ENCODE peak calls at places on chromosomes 16 and 17, in six cellular contexts. One of them, this sample, is unnamed.

GRCh38 chr17:39979865-39980401 is 674 bp upstream of the PSMD3 start:
- DNase-seq in PC-9: no peak
- DNase-seq in OCI-LY7: peak
- DNase-seq in dorsolateral prefrontal cortex: no peak
- DNase-seq in hepatocyte: peak
- DNase-seq in SK-N-SH: peak
- DNase-seq in this sample: no peak

GRCh38 chr17:62865586-62865985 is 57.5 kb upstream of the MARCHF10 start:
- DNase-seq in SK-N-SH: no peak
- DNase-seq in PC-9: no peak
- DNase-seq in dorsolateral prefrontal cortex: no peak
- DNase-seq in hepatocyte: no peak
- DNase-seq in OCI-LY7: no peak
- DNase-seq in this sample: no peak

GRCh38 chr16:55663770-55664677 is 8.2 kb downstream of the SLC6A2 start:
- DNase-seq in PC-9: peak
- DNase-seq in hepatocyte: peak
- DNase-seq in OCI-LY7: no peak
- DNase-seq in dorsolateral prefrontal cortex: no peak
- DNase-seq in SK-N-SH: no peak
- DNase-seq in this sample: no peak

GRCh38 chr17:9120471-9120870 is 99.2 kb downstream of the NTN1 start:
- DNase-seq in dorsolateral prefrontal cortex: no peak
- DNase-seq in OCI-LY7: no peak
- DNase-seq in hepatocyte: no peak
- DNase-seq in PC-9: no peak
- DNase-seq in SK-N-SH: no peak
- DNase-seq in this sample: no peak

GRCh38 chr17:55062921-55063320 is 94.4 kb downstream of the STXBP4 start:
- DNase-seq in OCI-LY7: no peak
- DNase-seq in SK-N-SH: no peak
- DNase-seq in dorsolateral prefrontal cortex: no peak
- DNase-seq in PC-9: peak
- DNase-seq in hepatocyte: no peak
- DNase-seq in this sample: no peak

GRCh38 chr17:78343433-78344201 is 16.3 kb downstream of the SOCS3 start:
- DNase-seq in PC-9: peak
- DNase-seq in SK-N-SH: no peak
- DNase-seq in OCI-LY7: peak
- DNase-seq in dorsolateral prefrontal cortex: no peak
- DNase-seq in hepatocyte: no peak
- DNase-seq in this sample: peak

GRCh38 chr17:68697850-68698313 is 96.7 kb upstream of the FAM20A start:
- DNase-seq in PC-9: no peak
- DNase-seq in OCI-LY7: no peak
- DNase-seq in hepatocyte: no peak
- DNase-seq in SK-N-SH: no peak
- DNase-seq in dorsolateral prefrontal cortex: no peak
- DNase-seq in this sample: no peak

GRCh38 chr16:9687737-9688319 is 494.4 kb downstream of the GRIN2A start:
- DNase-seq in PC-9: no peak
- DNase-seq in SK-N-SH: no peak
- DNase-seq in OCI-LY7: no peak
- DNase-seq in hepatocyte: no peak
- DNase-seq in dorsolateral prefrontal cortex: no peak
- DNase-seq in this sample: no peak

GRCh38 chr16:85416267-85417109 is 196.6 kb upstream of the GSE1 start:
- DNase-seq in SK-N-SH: peak
- DNase-seq in PC-9: peak
- DNase-seq in dorsolateral prefrontal cortex: peak
- DNase-seq in OCI-LY7: peak
- DNase-seq in hepatocyte: peak
- DNase-seq in this sample: peak

GRCh38 chr17:43396491-43397060 is 2.2 kb upstream of the ARL4D start:
- DNase-seq in OCI-LY7: no peak
- DNase-seq in dorsolateral prefrontal cortex: no peak
- DNase-seq in PC-9: no peak
- DNase-seq in hepatocyte: no peak
- DNase-seq in SK-N-SH: no peak
- DNase-seq in this sample: no peak

GRCh38 chr16:23174622-23175021 is 7.9 kb upstream of the SCNN1G start:
- DNase-seq in PC-9: no peak
- DNase-seq in hepatocyte: peak
- DNase-seq in SK-N-SH: no peak
- DNase-seq in dorsolateral prefrontal cortex: no peak
- DNase-seq in OCI-LY7: no peak
- DNase-seq in this sample: no peak

GRCh38 chr16:84144859-84145639 is at the start of the genes DNAAF1 and HSDL1:
- DNase-seq in PC-9: peak
- DNase-seq in OCI-LY7: peak
- DNase-seq in dorsolateral prefrontal cortex: peak
- DNase-seq in hepatocyte: peak
- DNase-seq in SK-N-SH: peak
- DNase-seq in this sample: peak

GRCh38 chr16:73506568-73507056 is 458.7 kb upstream of the ZFHX3 start:
- DNase-seq in dorsolateral prefrontal cortex: no peak
- DNase-seq in PC-9: no peak
- DNase-seq in hepatocyte: no peak
- DNase-seq in SK-N-SH: no peak
- DNase-seq in OCI-LY7: no peak
- DNase-seq in this sample: no peak

GRCh38 chr16:81997738-81998137 is 13.5 kb downstream of the SDR42E1 start:
- DNase-seq in OCI-LY7: no peak
- DNase-seq in dorsolateral prefrontal cortex: no peak
- DNase-seq in hepatocyte: peak
- DNase-seq in PC-9: no peak
- DNase-seq in SK-N-SH: no peak
- DNase-seq in this sample: no peak

GRCh38 chr16:84514295-84514873 is 9.9 kb upstream of the MEAK7 start:
- DNase-seq in PC-9: no peak
- DNase-seq in SK-N-SH: no peak
- DNase-seq in dorsolateral prefrontal cortex: no peak
- DNase-seq in hepatocyte: no peak
- DNase-seq in OCI-LY7: no peak
- DNase-seq in this sample: no peak

GRCh38 chr17:12553625-12554024 is 112.1 kb upstream of the MYOCD start:
- DNase-seq in dorsolateral prefrontal cortex: no peak
- DNase-seq in hepatocyte: no peak
- DNase-seq in OCI-LY7: no peak
- DNase-seq in PC-9: no peak
- DNase-seq in SK-N-SH: no peak
- DNase-seq in this sample: no peak

GRCh38 chr17:63820963-63821561 is 6.2 kb upstream of the PSMC5 start:
- DNase-seq in SK-N-SH: no peak
- DNase-seq in hepatocyte: no peak
- DNase-seq in dorsolateral prefrontal cortex: no peak
- DNase-seq in OCI-LY7: no peak
- DNase-seq in PC-9: no peak
- DNase-seq in this sample: no peak

GRCh38 chr17:6576038-6576437 is 19.7 kb upstream of the PITPNM3 start:
- DNase-seq in dorsolateral prefrontal cortex: no peak
- DNase-seq in SK-N-SH: no peak
- DNase-seq in OCI-LY7: no peak
- DNase-seq in PC-9: no peak
- DNase-seq in hepatocyte: no peak
- DNase-seq in this sample: no peak

GRCh38 chr17:6641374-6641818 is 536 bp downstream of the TXNDC17 start:
- DNase-seq in OCI-LY7: peak
- DNase-seq in PC-9: peak
- DNase-seq in hepatocyte: peak
- DNase-seq in SK-N-SH: no peak
- DNase-seq in dorsolateral prefrontal cortex: no peak
- DNase-seq in this sample: no peak

GRCh38 chr17:79160980-79161621 is 86.5 kb downstream of the ENGASE start:
- DNase-seq in PC-9: no peak
- DNase-seq in SK-N-SH: no peak
- DNase-seq in hepatocyte: no peak
- DNase-seq in OCI-LY7: peak
- DNase-seq in dorsolateral prefrontal cortex: no peak
- DNase-seq in this sample: peak

GRCh38 chr17:58504826-58505351 is 9.5 kb downstream of the MTMR4 start:
- DNase-seq in PC-9: no peak
- DNase-seq in OCI-LY7: peak
- DNase-seq in hepatocyte: no peak
- DNase-seq in SK-N-SH: no peak
- DNase-seq in dorsolateral prefrontal cortex: no peak
- DNase-seq in this sample: no peak

GRCh38 chr16:50482271-50482670 is 65.9 kb upstream of the NKD1 start:
- DNase-seq in PC-9: no peak
- DNase-seq in SK-N-SH: no peak
- DNase-seq in dorsolateral prefrontal cortex: no peak
- DNase-seq in hepatocyte: no peak
- DNase-seq in OCI-LY7: no peak
- DNase-seq in this sample: no peak

DNA sequence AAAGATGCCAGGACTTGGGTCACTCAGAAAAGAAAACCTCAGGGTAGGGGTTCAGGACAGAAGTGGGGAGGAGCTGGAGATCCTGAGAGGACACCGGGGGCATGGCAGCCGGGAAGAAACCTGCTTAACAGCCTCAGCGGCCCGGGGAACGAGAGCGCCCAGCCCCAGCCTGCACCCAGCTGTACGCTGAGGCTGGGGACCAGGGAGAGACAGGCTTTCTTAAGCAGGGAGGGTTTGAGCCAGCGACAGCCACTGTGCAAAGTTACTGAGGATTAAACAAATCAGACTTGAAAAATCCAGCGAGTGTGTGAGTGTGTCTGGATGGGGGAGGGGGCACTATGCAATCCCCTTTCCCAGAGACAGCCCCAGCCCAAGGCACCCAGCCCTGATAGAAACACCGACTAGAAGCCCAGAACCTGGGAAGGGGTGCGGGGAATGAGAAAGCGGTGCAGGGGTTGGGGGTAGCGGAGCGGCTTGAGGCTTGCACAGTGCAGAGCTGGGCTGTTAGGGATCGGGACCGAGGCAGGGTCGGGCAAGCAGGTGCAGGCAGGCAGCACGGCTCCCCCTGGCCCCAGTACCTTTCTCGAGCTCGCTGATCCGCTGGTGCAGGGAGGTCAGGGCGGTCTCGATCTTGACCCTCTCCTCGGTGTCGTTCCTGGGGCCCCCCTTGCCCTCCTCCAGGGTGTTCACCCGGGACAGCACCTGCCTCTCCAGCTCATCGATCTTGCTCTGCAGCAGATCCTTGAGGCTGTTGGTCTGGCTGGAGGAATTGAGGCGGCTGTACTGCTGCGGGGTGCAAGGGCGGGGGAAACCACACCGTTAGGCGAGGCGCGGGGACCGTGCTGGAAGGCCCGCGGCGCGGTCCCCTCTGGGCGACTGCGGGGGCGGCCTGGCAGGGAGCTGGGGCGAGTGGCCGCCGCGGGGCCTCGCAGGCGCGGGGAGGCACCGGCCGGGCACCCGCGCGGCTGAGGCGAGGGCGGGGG is 1.2 kb downstream of the NPTX1 start:
- DNase-seq in dorsolateral prefrontal cortex: no peak
- DNase-seq in hepatocyte: no peak
- DNase-seq in SK-N-SH: peak
- DNase-seq in OCI-LY7: no peak
- DNase-seq in PC-9: peak
- DNase-seq in this sample: no peak
- H3K27ac ChIP-seq in dorsolateral prefrontal cortex: peak
- H3K27ac ChIP-seq in hepatocyte: no peak
- H3K27ac ChIP-seq in SK-N-SH: no peak
- H3K27ac ChIP-seq in OCI-LY7: peak
- H3K27ac ChIP-seq in PC-9: no peak
- H3K27ac ChIP-seq in this sample: no peak

GRCh38 chr16:30758988-30759461 is 2.8 kb downstream of the CFAP119 start:
- DNase-seq in SK-N-SH: no peak
- DNase-seq in OCI-LY7: peak
- DNase-seq in PC-9: no peak
- DNase-seq in dorsolateral prefrontal cortex: no peak
- DNase-seq in hepatocyte: no peak
- DNase-seq in this sample: no peak
- TF ChIP-seq CTCF in SK-N-SH: no peak
- TF ChIP-seq CTCF in OCI-LY7: no peak
- TF ChIP-seq CTCF in PC-9: no peak
- TF ChIP-seq CTCF in dorsolateral prefrontal cortex: no peak
- TF ChIP-seq CTCF in hepatocyte: no peak
- TF ChIP-seq CTCF in this sample: no peak

DNA sequence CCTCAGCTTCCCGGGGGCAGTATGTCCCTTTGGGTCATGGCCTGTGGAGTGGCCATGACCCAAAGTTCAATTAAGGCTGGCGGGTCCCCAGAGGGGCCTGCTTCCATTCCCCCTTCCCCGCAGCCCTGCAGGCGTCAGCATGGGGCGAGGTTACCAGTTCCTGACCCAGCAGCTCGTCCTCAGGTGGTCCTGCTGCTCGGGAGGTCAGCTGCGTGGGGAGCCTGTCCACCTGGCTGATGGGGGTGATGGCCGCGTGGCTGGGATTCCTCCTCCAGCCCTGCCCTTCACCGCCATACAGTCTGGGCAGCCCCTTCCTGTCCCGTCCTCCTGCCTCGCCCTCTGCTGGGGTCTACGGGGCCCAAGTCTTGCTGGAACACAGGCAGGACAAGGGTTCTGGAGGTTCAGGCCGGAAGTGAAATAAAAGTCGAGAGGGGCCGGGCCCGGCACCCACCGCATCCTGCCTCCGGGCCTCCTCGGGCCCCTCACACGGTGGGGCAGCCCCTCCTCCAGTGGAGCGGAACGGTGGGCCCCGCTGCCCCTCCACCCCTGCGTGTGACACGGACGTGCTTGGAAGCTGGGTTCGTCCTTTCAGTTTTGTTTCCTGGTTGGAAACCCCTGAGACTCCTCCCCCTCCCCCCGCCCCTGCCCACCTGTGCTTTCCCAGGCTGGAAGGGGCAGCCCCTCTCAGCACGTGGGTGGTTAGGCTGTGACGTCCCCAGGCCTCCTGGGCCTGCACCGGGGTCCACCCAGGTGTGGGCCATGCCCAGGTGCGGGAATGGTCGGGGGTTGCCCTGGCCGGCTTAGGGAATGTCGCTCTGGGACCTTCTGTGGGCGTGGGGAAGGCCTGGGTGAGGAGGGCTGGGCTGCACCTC is 6.8 kb downstream of the UBALD2 start:
- DNase-seq in hepatocyte: no peak
- DNase-seq in OCI-LY7: peak
- DNase-seq in PC-9: no peak
- DNase-seq in SK-N-SH: peak
- DNase-seq in dorsolateral prefrontal cortex: no peak
- DNase-seq in this sample: peak
- H3K27ac ChIP-seq in hepatocyte: peak
- H3K27ac ChIP-seq in OCI-LY7: peak
- H3K27ac ChIP-seq in PC-9: no peak
- H3K27ac ChIP-seq in SK-N-SH: no peak
- H3K27ac ChIP-seq in dorsolateral prefrontal cortex: no peak
- H3K27ac ChIP-seq in this sample: peak

DNA sequence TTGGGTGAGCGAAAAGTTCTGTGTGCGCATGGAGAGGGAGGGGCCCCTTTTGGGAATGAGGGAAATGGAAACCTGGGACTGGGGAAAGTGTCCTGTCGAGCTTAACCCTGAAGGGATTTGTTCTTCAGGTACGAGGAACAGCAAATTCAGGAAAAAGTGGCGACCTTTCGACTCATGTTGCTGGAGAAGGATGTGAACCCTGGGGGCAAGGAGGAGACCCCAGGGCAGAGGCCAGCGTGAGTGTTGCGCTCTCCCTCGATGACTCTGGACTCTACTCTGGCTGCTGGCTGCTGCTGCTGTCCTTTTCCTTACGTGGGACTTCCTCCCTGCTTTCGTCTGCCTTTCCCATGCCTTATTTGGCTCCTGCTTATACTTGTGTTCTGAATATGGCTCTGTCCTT is 4.9 kb downstream of the SRRM2 start:
- DNase-seq in PC-9: no peak
- DNase-seq in hepatocyte: no peak
- DNase-seq in dorsolateral prefrontal cortex: no peak
- DNase-seq in OCI-LY7: no peak
- DNase-seq in SK-N-SH: no peak
- DNase-seq in this sample: no peak
- TF ChIP-seq CTCF in PC-9: no peak
- TF ChIP-seq CTCF in hepatocyte: no peak
- TF ChIP-seq CTCF in dorsolateral prefrontal cortex: no peak
- TF ChIP-seq CTCF in OCI-LY7: no peak
- TF ChIP-seq CTCF in SK-N-SH: no peak
- TF ChIP-seq CTCF in this sample: no peak